ENCODE peak calls at places on chromosome 6, in four cellular contexts. One of them, this sample, is unnamed.

GRCh38 chr6:28900577-28901266 is 23.1 kb downstream of the TRIM27 start:
- DNase-seq in GF-D8: no peak
- DNase-seq in hypothalamus: no peak
- DNase-seq in GDM1: no peak
- DNase-seq in this sample: peak; percentile 82

GRCh38 chr6:52526634-52527033 is 50.2 kb downstream of the TRAM2 start:
- DNase-seq in GDM1: no peak
- DNase-seq in GF-D8: no peak
- DNase-seq in hypothalamus: no peak
- DNase-seq in this sample: no peak

GRCh38 chr6:164344801-164345291 is 930.3 kb downstream of the QKI start:
- DNase-seq in hypothalamus: peak; percentile 26
- DNase-seq in GF-D8: no peak
- DNase-seq in GDM1: no peak
- DNase-seq in this sample: no peak

GRCh38 chr6:43759157-43759925 is 10.7 kb upstream of the VEGFA start:
- DNase-seq in hypothalamus: no peak
- DNase-seq in GDM1: no peak
- DNase-seq in GF-D8: no peak
- DNase-seq in this sample: no peak

GRCh38 chr6:164439331-164439730 is 870.1 kb downstream of the C6orf118 start:
- DNase-seq in hypothalamus: no peak
- DNase-seq in GF-D8: no peak
- DNase-seq in GDM1: no peak
- DNase-seq in this sample: no peak

GRCh38 chr6:142637624-142638023 is 307.4 kb downstream of the HIVEP2 start:
- DNase-seq in GF-D8: no peak
- DNase-seq in hypothalamus: no peak
- DNase-seq in GDM1: no peak
- DNase-seq in this sample: no peak

GRCh38 chr6:85417336-85417735 is 32.5 kb upstream of the NT5E start:
- DNase-seq in hypothalamus: no peak
- DNase-seq in GF-D8: no peak
- DNase-seq in GDM1: no peak
- DNase-seq in this sample: no peak

GRCh38 chr6:163814494-163815364 is 400.2 kb downstream of the QKI start:
- DNase-seq in GDM1: no peak
- DNase-seq in GF-D8: no peak
- DNase-seq in hypothalamus: no peak
- DNase-seq in this sample: peak; percentile 44

GRCh38 chr6:121733216-121733615 is 297.8 kb downstream of the GJA1 start:
- DNase-seq in GDM1: no peak
- DNase-seq in hypothalamus: no peak
- DNase-seq in GF-D8: no peak
- DNase-seq in this sample: no peak

GRCh38 chr6:127201321-127201720 is 65.3 kb upstream of the RNF146 start:
- DNase-seq in hypothalamus: no peak
- DNase-seq in GDM1: no peak
- DNase-seq in GF-D8: no peak
- DNase-seq in this sample: no peak

GRCh38 chr6:155147958-155148663 is 115.7 kb upstream of the CLDN20 start:
- DNase-seq in hypothalamus: no peak
- DNase-seq in GDM1: no peak
- DNase-seq in GF-D8: no peak
- DNase-seq in this sample: no peak

GRCh38 chr6:76703285-76703684 is 630.8 kb upstream of the IMPG1 start:
- DNase-seq in GDM1: no peak
- DNase-seq in hypothalamus: no peak
- DNase-seq in GF-D8: no peak
- DNase-seq in this sample: no peak

GRCh38 chr6:28104392-28105250 is 19.8 kb upstream of the ZSCAN16 start:
- DNase-seq in hypothalamus: peak; percentile 67
- DNase-seq in GDM1: peak; percentile 72
- DNase-seq in GF-D8: peak; percentile 52
- DNase-seq in this sample: peak; percentile 80

GRCh38 chr6:76026101-76026500 is 46.4 kb downstream of the IMPG1 start:
- DNase-seq in GDM1: no peak
- DNase-seq in GF-D8: no peak
- DNase-seq in hypothalamus: no peak
- DNase-seq in this sample: no peak

GRCh38 chr6:296151-297122 is 4.2 kb downstream of the DUSP22 start:
- DNase-seq in GDM1: no peak
- DNase-seq in GF-D8: no peak
- DNase-seq in hypothalamus: no peak
- DNase-seq in this sample: no peak

GRCh38 chr6:120272038-120272437 is 922.5 kb upstream of the MAN1A1 start:
- DNase-seq in GF-D8: no peak
- DNase-seq in hypothalamus: no peak
- DNase-seq in GDM1: no peak
- DNase-seq in this sample: no peak

GRCh38 chr6:47437592-47437991 is 40.0 kb upstream of the CD2AP start:
- DNase-seq in GF-D8: no peak
- DNase-seq in hypothalamus: no peak
- DNase-seq in GDM1: no peak
- DNase-seq in this sample: peak; percentile 76

GRCh38 chr6:170160031-170160627 is 130.7 kb downstream of the DLL1 start:
- DNase-seq in GF-D8: no peak
- DNase-seq in GDM1: no peak
- DNase-seq in hypothalamus: no peak
- DNase-seq in this sample: no peak

GRCh38 chr6:54074109-54074508 is 37.1 kb upstream of the MLIP start:
- DNase-seq in hypothalamus: no peak
- DNase-seq in GDM1: no peak
- DNase-seq in GF-D8: no peak
- DNase-seq in this sample: no peak

GRCh38 chr6:118391086-118391485 is 157.0 kb upstream of the PLN start:
- DNase-seq in hypothalamus: no peak
- DNase-seq in GF-D8: no peak
- DNase-seq in GDM1: no peak
- DNase-seq in this sample: no peak

GRCh38 chr6:40520108-40520507 is 67.1 kb downstream of the LRFN2 start:
- DNase-seq in GF-D8: no peak
- DNase-seq in GDM1: no peak
- DNase-seq in hypothalamus: no peak
- DNase-seq in this sample: no peak

GRCh38 chr6:101393291-101394251 is at the start of gene GRIK2:
- DNase-seq in GF-D8: no peak
- DNase-seq in hypothalamus: peak; percentile 20
- DNase-seq in GDM1: no peak
- DNase-seq in this sample: no peak

GRCh38 chr6:159353193-159353592 is 184.0 kb downstream of the FNDC1 start:
- DNase-seq in hypothalamus: no peak
- DNase-seq in GF-D8: no peak
- DNase-seq in GDM1: no peak
- DNase-seq in this sample: no peak